ENCODE peak calls at places on chromosomes 16 and 17, in ten cellular contexts. N is CD8-positive, alpha-beta memory T cell; J is body of pancreas; C is tibial nerve; U is uterus; D is Karpas-422; T is GM23338; A is psoas muscle; W is CD8-positive, alpha-beta T cell; X is transverse colon. I is an unnamed sample. For H3K4me1, the result is how much of the 10 kb centered on the place peaks cover.

GRCh38 chr17:538096-538973 is 176.3 kb downstream of the VPS53 start:
- DNase-seq in N (no peak), J (no peak), C (no peak), U (no peak), D (no peak), T (peak), A (no peak), W (no peak), X (no peak), I (no peak)

GRCh38 chr17:1039511-1040215 is 42.7 kb downstream of the TIMM22 start:
- DNase-seq in N (no peak), J (peak), C (peak), U (peak), D (no peak), T (no peak), A (peak), W (no peak), X (peak), I (peak)

GRCh38 chr17:14813649-14814048 is 451.5 kb downstream of the PMP22 start:
- DNase-seq in N (peak), J (peak), C (no peak), U (no peak), D (peak), T (peak), A (peak), W (peak), X (no peak), I (peak)

GRCh38 chr17:74820037-74820436 is 39.6 kb downstream of the GRIN2C start:
- DNase-seq in N (no peak), J (no peak), C (no peak), U (no peak), D (no peak), T (no peak), A (no peak), W (no peak), X (no peak), I (no peak)

GRCh38 chr16:87333101-87333500 is 15.9 kb upstream of the C16orf95 start:
- DNase-seq in N (no peak), J (no peak), C (no peak), U (no peak), D (no peak), T (no peak), A (peak), W (no peak), X (no peak), I (no peak)

GRCh38 chr16:19434584-19434983 is 16.9 kb downstream of the TMC5 start:
- DNase-seq in N (no peak), J (no peak), C (no peak), U (no peak), D (no peak), T (no peak), A (no peak), W (no peak), X (no peak), I (no peak)

GRCh38 chr16:65829076-65829475 is 537.4 kb upstream of the CDH5 start:
- DNase-seq in N (no peak), J (no peak), C (no peak), U (no peak), D (no peak), T (no peak), A (no peak), W (no peak), X (no peak), I (no peak)

GRCh38 chr17:50618300-50618699 is 16.4 kb upstream of the ABCC3 start:
- DNase-seq in N (no peak), J (no peak), C (no peak), U (no peak), D (no peak), T (no peak), A (no peak), W (no peak), X (no peak), I (no peak)

GRCh38 chr17:12256380-12256995 is 235.8 kb downstream of the MAP2K4 start:
- DNase-seq in N (no peak), J (peak), C (peak), U (peak), D (peak), T (peak), A (no peak), W (no peak), X (peak), I (no peak)

GRCh38 chr16:53925011-53925410 is 221.1 kb downstream of the FTO start:
- DNase-seq in N (no peak), J (no peak), C (no peak), U (no peak), D (no peak), T (no peak), A (no peak), W (no peak), X (no peak), I (no peak)

GRCh38 chr17:2146132-2146871 is 91.4 kb downstream of the HIC1 start:
- DNase-seq in N (no peak), J (no peak), C (no peak), U (no peak), D (no peak), T (no peak), A (no peak), W (no peak), X (no peak), I (no peak)

GRCh38 chr16:48409839-48410610 is 24.8 kb upstream of the SIAH1 start:
- DNase-seq in N (no peak), J (peak), C (no peak), U (no peak), D (no peak), T (no peak), A (no peak), W (no peak), X (peak), I (no peak)

GRCh38 chr16:57032931-57033330 is 43.6 kb downstream of the NLRC5 start:
- DNase-seq in N (no peak), J (no peak), C (no peak), U (no peak), D (no peak), T (no peak), A (no peak), W (no peak), X (no peak), I (no peak)

GRCh38 chr17:46885415-46885814 is 34.0 kb downstream of the WNT9B start:
- DNase-seq in N (no peak), J (no peak), C (no peak), U (no peak), D (no peak), T (no peak), A (no peak), W (no peak), X (no peak), I (no peak)

GRCh38 chr16:3012246-3012645 is 477 bp upstream of the CLDN9 start:
- DNase-seq in N (no peak), J (peak), C (no peak), U (no peak), D (no peak), T (peak), A (no peak), W (no peak), X (no peak), I (peak)

GRCh38 chr16:84818133-84818532 is 1.7 kb upstream of the CRISPLD2 start:
- DNase-seq in N (no peak), J (no peak), C (no peak), U (no peak), D (no peak), T (no peak), A (no peak), W (no peak), X (no peak), I (no peak)

GRCh38 chr17:4604111-4604644 is 19.8 kb downstream of the SMTNL2 start:
- DNase-seq in N (no peak), J (peak), C (no peak), U (peak), D (no peak), T (no peak), A (peak), W (no peak), X (no peak), I (peak)

GRCh38 chr16:16861546-16861945 is 482.6 kb downstream of the NPIPA7 start:
- DNase-seq in N (peak), J (peak), C (peak), U (no peak), D (peak), T (peak), A (no peak), W (peak), X (peak), I (peak)

GRCh38 chr17:45353047-45353446 is 36.2 kb upstream of the MAP3K14 start:
- DNase-seq in N (no peak), J (no peak), C (no peak), U (peak), D (no peak), T (no peak), A (no peak), W (no peak), X (peak), I (no peak)

GRCh38 chr16:11601425-11601824 is 14.7 kb upstream of the LITAF start:
- DNase-seq in N (no peak), J (no peak), C (no peak), U (no peak), D (no peak), T (no peak), A (no peak), W (no peak), X (no peak), I (no peak)

GRCh38 chr16:11604783-11605563 is 18.3 kb upstream of the LITAF start:
- DNase-seq in N (no peak), J (peak), C (no peak), U (peak), D (no peak), T (no peak), A (peak), W (no peak), X (peak), I (no peak)

GRCh38 chr16:11603331-11603750 is 16.6 kb upstream of the LITAF start:
- DNase-seq in N (no peak), J (no peak), C (no peak), U (no peak), D (no peak), T (no peak), A (peak), W (no peak), X (no peak), I (peak)

GRCh38 chr16:11601911-11602310 is 15.2 kb upstream of the LITAF start:
- DNase-seq in N (no peak), J (no peak), C (no peak), U (no peak), D (no peak), T (no peak), A (no peak), W (no peak), X (no peak), I (no peak)

DNA sequence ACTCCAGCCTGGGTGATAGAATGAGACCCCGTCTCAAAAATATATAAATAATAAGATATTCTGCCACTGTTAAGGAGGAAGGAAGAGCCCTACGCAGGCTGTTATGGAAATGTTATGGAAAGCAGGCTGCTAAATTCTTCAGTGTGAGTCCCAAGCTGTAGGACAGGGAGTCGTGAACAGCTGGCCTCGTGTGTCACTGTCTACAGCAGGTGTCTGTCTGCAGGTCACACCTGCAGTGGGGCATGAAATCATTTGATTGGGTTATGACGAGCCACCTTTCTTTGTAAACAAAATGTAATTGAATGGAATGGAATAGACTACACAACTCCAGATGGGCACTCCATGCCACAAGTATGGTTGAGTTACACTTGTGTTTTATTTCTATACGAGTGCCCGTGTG is 15.6 kb upstream of the LITAF start:
- DNase-seq in N (no peak), J (no peak), C (no peak), U (no peak), D (no peak), T (no peak), A (no peak), W (no peak), X (no peak), I (no peak)
- H3K4me1 ChIP-seq in N (under half), J (under half), C (under half), U (under half), D (under half), T (under half), A (under half), W (under half), X (under half), I (under half)

GRCh38 chr17:10177131-10177920 is 21.1 kb downstream of the GAS7 start:
- DNase-seq in N (no peak), J (no peak), C (no peak), U (no peak), D (peak), T (no peak), A (no peak), W (no peak), X (no peak), I (peak)
- H3K4me1 ChIP-seq in N (under half), J (under half), C (under half), U (under half), D (half or more), T (under half), A (under half), W (under half), X (under half), I (under half)

GRCh38 chr17:43661699-43662431 is at the start of gene MEOX1:
- DNase-seq in N (no peak), J (no peak), C (no peak), U (no peak), D (no peak), T (no peak), A (no peak), W (no peak), X (no peak), I (peak)

GRCh38 chr17:43658890-43659289 is 2.8 kb downstream of the MEOX1 start:
- DNase-seq in N (no peak), J (no peak), C (no peak), U (no peak), D (no peak), T (no peak), A (no peak), W (no peak), X (no peak), I (peak)

GRCh38 chr17:43660816-43661493 is 767 bp downstream of the MEOX1 start:
- DNase-seq in N (no peak), J (no peak), C (no peak), U (no peak), D (no peak), T (no peak), A (no peak), W (no peak), X (no peak), I (no peak)

GRCh38 chr17:43659823-43660222 is 1.9 kb downstream of the MEOX1 start:
- DNase-seq in N (no peak), J (no peak), C (no peak), U (no peak), D (no peak), T (no peak), A (no peak), W (no peak), X (no peak), I (no peak)

GRCh38 chr17:43660262-43660661 is 1.5 kb downstream of the MEOX1 start:
- DNase-seq in N (no peak), J (no peak), C (no peak), U (no peak), D (no peak), T (no peak), A (peak), W (no peak), X (no peak), I (no peak)
- H3K4me1 ChIP-seq in N (under half), J (under half), C (under half), U (under half), D (under half), T (under half), A (under half), W (under half), X (under half), I (under half)

DNA sequence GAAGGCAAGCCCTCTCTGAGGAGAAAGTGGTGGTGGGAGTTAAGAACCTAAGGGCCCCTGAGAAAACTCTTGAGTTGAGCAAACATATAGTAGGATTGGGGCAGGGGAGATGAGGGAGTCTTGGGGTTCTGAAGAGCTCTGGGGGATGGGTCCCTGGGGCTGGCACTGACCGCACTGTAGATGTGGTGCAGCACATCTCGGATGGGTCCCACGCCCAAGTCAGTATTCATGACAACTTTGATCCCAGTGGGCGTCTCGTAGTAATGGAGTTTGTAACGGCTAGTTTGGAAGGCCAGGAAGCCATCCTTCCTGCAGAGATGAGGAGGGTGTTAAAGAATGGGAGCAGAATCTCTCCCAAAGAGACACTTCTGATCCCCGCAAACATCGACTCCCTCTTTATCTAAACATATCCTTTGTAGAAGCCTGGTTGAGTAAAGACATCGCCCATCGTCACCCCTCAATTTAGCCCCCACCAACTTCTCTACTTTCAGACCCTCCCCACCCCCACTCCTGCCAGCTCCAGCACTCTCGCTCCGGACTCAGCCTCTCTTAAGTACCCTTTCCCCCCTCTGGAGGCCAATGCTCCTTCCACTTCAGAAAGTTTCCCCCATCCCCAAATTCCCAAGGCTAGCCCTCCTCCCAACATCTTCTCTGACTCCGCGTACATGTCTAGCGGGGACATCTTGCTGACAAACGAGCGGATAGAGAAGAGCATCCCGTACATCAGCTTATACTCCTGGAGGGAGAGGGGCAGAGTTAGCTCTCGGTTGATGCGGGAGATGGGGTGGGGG is 710 bp downstream of the TRAPPC1 start:
- DNase-seq in N (no peak), J (no peak), C (no peak), U (no peak), D (peak), T (peak), A (no peak), W (no peak), X (no peak), I (no peak)
- H3K4me1 ChIP-seq in N (under half), J (under half), C (under half), U (under half), D (under half), T (under half), A (under half), W (under half), X (under half), I (under half)

DNA sequence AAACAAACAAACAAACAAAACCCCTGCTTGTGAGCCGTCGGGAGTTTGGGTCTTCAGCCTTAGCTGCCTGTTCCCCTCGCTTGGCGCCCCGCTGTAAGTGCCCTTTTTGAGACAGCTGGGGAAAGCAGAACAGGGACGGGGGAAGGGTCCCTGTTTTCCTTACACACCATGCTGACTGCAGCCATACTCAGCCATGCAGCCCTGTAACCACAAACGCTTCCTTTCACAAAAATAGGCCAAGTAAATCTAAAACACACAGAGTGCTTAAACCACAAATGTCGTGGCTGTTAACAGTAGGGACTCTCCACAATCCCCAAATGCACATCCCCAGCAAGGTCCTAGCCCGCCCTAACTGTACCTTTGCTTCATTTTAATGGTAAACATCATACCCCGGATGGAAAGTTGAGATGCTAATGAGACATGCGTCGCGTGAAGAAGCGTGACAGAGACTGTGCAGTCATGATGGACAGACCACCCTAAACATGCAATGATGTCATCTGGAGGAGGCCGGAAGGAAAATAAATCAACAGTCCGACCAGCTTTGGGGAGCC is 129.9 kb downstream of the MGAT5B start:
- DNase-seq in N (peak), J (no peak), C (no peak), U (no peak), D (no peak), T (no peak), A (no peak), W (peak), X (peak), I (no peak)
- H3K4me1 ChIP-seq in N (half or more), J (under half), C (under half), U (under half), D (under half), T (under half), A (under half), W (half or more), X (under half), I (under half)

GRCh38 chr17:40074871-40075215 is 12.1 kb downstream of the THRA start:
- DNase-seq in N (no peak), J (no peak), C (no peak), U (no peak), D (no peak), T (no peak), A (no peak), W (no peak), X (no peak), I (no peak)
- H3K4me1 ChIP-seq in N (under half), J (half or more), C (under half), U (under half), D (under half), T (under half), A (half or more), W (half or more), X (half or more), I (under half)

GRCh38 chr16:69402448-69402847 is 16.6 kb upstream of the TERF2 start:
- DNase-seq in N (no peak), J (no peak), C (no peak), U (no peak), D (peak), T (no peak), A (no peak), W (no peak), X (no peak), I (no peak)

GRCh38 chr16:69396187-69397061 is 10.6 kb upstream of the TERF2 start:
- DNase-seq in N (peak), J (peak), C (peak), U (peak), D (peak), T (peak), A (no peak), W (peak), X (peak), I (peak)

GRCh38 chr16:69395859-69396186 is 10.0 kb upstream of the TERF2 start:
- DNase-seq in N (no peak), J (no peak), C (no peak), U (no peak), D (no peak), T (no peak), A (no peak), W (no peak), X (no peak), I (no peak)

GRCh38 chr16:69397821-69398521 is 12.2 kb upstream of the TERF2 start:
- DNase-seq in N (no peak), J (peak), C (peak), U (peak), D (peak), T (peak), A (no peak), W (no peak), X (no peak), I (peak)

DNA sequence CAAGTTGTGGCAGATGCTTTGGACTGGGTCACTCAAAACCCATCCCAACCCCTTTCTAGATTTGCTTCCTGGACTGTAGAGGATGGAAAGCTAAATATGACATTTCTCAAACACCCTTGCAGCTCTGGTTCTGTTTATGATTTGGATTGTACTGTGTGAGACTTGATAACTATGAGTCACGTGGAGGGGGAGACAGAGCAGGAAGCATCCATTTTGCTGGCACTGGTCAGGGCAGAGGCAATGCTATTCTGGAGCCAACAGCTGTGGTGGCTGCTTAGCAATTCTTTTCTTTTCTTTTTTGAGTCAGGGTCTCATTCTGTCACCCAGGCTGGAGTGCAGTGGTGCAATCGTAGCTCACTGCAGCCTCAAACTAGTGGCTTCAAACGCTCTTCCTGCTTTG is 13.6 kb upstream of the TERF2 start:
- DNase-seq in N (no peak), J (no peak), C (no peak), U (no peak), D (no peak), T (no peak), A (no peak), W (no peak), X (no peak), I (no peak)
- H3K4me1 ChIP-seq in N (under half), J (under half), C (under half), U (under half), D (under half), T (under half), A (under half), W (under half), X (half or more), I (under half)

GRCh38 chr17:57987582-57988300 is at the start of gene VEZF1:
- DNase-seq in N (peak), J (peak), C (peak), U (peak), D (peak), T (peak), A (peak), W (peak), X (peak), I (peak)
- H3K4me1 ChIP-seq in N (under half), J (half or more), C (under half), U (under half), D (half or more), T (under half), A (half or more), W (under half), X (half or more), I (under half)

I was measured in endodermal cell.